ENCODE peak calls at places on chromosome 2, in four cellular contexts. One of them, this sample, is unnamed.

GRCh38 chr2:88016948-88017779 is 817 bp upstream of the RNU2-63P start:
- DNase-seq in foreskin fibroblast: no peak
- DNase-seq in HCT116: peak
- DNase-seq in prostate gland: peak
- DNase-seq in this sample: no peak

GRCh38 chr2:55419236-55419513 is 481 bp downstream of the CCDC88A start:
- DNase-seq in foreskin fibroblast: no peak
- DNase-seq in HCT116: no peak
- DNase-seq in prostate gland: peak
- DNase-seq in this sample: no peak

GRCh38 chr2:71797006-71797810 is 343.8 kb downstream of the DYSF start:
- DNase-seq in foreskin fibroblast: no peak
- DNase-seq in HCT116: no peak
- DNase-seq in prostate gland: no peak
- DNase-seq in this sample: no peak

GRCh38 chr2:42054657-42055430 is 7.0 kb downstream of the PKDCC start:
- DNase-seq in foreskin fibroblast: no peak
- DNase-seq in HCT116: peak
- DNase-seq in prostate gland: no peak
- DNase-seq in this sample: no peak

GRCh38 chr2:113236367-113237159 is 42.2 kb downstream of the PAX8 start:
- DNase-seq in foreskin fibroblast: no peak
- DNase-seq in HCT116: no peak
- DNase-seq in prostate gland: no peak
- DNase-seq in this sample: no peak

GRCh38 chr2:101330253-101330921 is 21.9 kb upstream of the RNF149 start:
- DNase-seq in foreskin fibroblast: no peak
- DNase-seq in HCT116: no peak
- DNase-seq in prostate gland: no peak
- DNase-seq in this sample: no peak

GRCh38 chr2:15050483-15050882 is 418.0 kb downstream of the LRATD1 start:
- DNase-seq in foreskin fibroblast: no peak
- DNase-seq in HCT116: no peak
- DNase-seq in prostate gland: no peak
- DNase-seq in this sample: no peak

GRCh38 chr2:189013047-189013446 is 38.9 kb downstream of the COL3A1 start:
- DNase-seq in foreskin fibroblast: no peak
- DNase-seq in HCT116: no peak
- DNase-seq in prostate gland: no peak
- DNase-seq in this sample: no peak

GRCh38 chr2:119795309-119796303 is 35.9 kb downstream of the PTPN4 start:
- DNase-seq in foreskin fibroblast: no peak
- DNase-seq in HCT116: no peak
- DNase-seq in prostate gland: no peak
- DNase-seq in this sample: no peak

GRCh38 chr2:24821433-24821891 is 28.2 kb downstream of the CENPO start:
- DNase-seq in foreskin fibroblast: no peak
- DNase-seq in HCT116: no peak
- DNase-seq in prostate gland: no peak
- DNase-seq in this sample: no peak

GRCh38 chr2:203758841-203759691 is 52.6 kb downstream of the CD28 start:
- DNase-seq in foreskin fibroblast: peak
- DNase-seq in HCT116: no peak
- DNase-seq in prostate gland: no peak
- DNase-seq in this sample: no peak

GRCh38 chr2:241540391-241540765 is 18.2 kb upstream of the BOK start:
- DNase-seq in foreskin fibroblast: no peak
- DNase-seq in HCT116: no peak
- DNase-seq in prostate gland: no peak
- DNase-seq in this sample: no peak

GRCh38 chr2:101106453-101107181 is 44.6 kb downstream of the TBC1D8 start:
- DNase-seq in foreskin fibroblast: no peak
- DNase-seq in HCT116: no peak
- DNase-seq in prostate gland: no peak
- DNase-seq in this sample: no peak

GRCh38 chr2:45329045-45329677 is 281.9 kb downstream of the SRBD1 start:
- DNase-seq in foreskin fibroblast: peak
- DNase-seq in HCT116: peak
- DNase-seq in prostate gland: no peak
- DNase-seq in this sample: no peak

GRCh38 chr2:62931536-62931935 is 119.1 kb upstream of the OTX1 start:
- DNase-seq in foreskin fibroblast: peak
- DNase-seq in HCT116: no peak
- DNase-seq in prostate gland: no peak
- DNase-seq in this sample: no peak

GRCh38 chr2:20592106-20593071 is 58.5 kb downstream of the HS1BP3 start:
- DNase-seq in foreskin fibroblast: no peak
- DNase-seq in HCT116: no peak
- DNase-seq in prostate gland: no peak
- DNase-seq in this sample: no peak

GRCh38 chr2:20589975-20590703 is 60.8 kb downstream of the HS1BP3 start:
- DNase-seq in foreskin fibroblast: no peak
- DNase-seq in HCT116: no peak
- DNase-seq in prostate gland: no peak
- DNase-seq in this sample: no peak

GRCh38 chr2:20590704-20591515 is 60.0 kb downstream of the HS1BP3 start:
- DNase-seq in foreskin fibroblast: no peak
- DNase-seq in HCT116: no peak
- DNase-seq in prostate gland: no peak
- DNase-seq in this sample: no peak

GRCh38 chr2:20586379-20586715 is 64.6 kb downstream of the HS1BP3 start:
- DNase-seq in foreskin fibroblast: no peak
- DNase-seq in HCT116: no peak
- DNase-seq in prostate gland: no peak
- DNase-seq in this sample: no peak

GRCh38 chr2:20588918-20589871 is 61.7 kb downstream of the HS1BP3 start:
- DNase-seq in foreskin fibroblast: no peak
- DNase-seq in HCT116: no peak
- DNase-seq in prostate gland: no peak
- DNase-seq in this sample: no peak
- H3K4me3 ChIP-seq in foreskin fibroblast: no peak
- H3K4me3 ChIP-seq in HCT116: no peak
- H3K4me3 ChIP-seq in prostate gland: no peak
- H3K4me3 ChIP-seq in this sample: no peak

DNA sequence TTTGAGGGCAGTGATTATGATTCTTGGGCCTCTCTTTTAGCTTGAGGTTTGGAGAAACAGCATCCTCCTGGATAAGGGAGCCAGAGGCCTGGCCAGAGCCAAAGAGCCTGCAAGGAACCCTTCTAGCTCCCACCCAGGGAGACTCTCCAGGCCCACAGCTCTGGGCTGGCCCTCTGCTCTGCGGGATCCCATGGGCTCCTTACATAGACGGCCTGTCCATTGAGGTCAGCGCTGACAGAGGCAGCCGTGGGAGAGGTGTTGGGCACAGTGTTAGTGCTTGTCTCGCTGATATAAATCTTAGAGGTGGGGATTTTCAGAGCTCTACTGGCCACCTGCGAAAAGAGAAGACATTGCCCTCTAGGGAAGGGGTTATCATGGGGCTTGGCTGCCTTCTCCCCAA is 67.2 kb downstream of the XDH start:
- DNase-seq in foreskin fibroblast: no peak
- DNase-seq in HCT116: no peak
- DNase-seq in prostate gland: no peak
- DNase-seq in this sample: no peak
- H3K4me3 ChIP-seq in foreskin fibroblast: no peak
- H3K4me3 ChIP-seq in HCT116: no peak
- H3K4me3 ChIP-seq in prostate gland: no peak
- H3K4me3 ChIP-seq in this sample: no peak

DNA sequence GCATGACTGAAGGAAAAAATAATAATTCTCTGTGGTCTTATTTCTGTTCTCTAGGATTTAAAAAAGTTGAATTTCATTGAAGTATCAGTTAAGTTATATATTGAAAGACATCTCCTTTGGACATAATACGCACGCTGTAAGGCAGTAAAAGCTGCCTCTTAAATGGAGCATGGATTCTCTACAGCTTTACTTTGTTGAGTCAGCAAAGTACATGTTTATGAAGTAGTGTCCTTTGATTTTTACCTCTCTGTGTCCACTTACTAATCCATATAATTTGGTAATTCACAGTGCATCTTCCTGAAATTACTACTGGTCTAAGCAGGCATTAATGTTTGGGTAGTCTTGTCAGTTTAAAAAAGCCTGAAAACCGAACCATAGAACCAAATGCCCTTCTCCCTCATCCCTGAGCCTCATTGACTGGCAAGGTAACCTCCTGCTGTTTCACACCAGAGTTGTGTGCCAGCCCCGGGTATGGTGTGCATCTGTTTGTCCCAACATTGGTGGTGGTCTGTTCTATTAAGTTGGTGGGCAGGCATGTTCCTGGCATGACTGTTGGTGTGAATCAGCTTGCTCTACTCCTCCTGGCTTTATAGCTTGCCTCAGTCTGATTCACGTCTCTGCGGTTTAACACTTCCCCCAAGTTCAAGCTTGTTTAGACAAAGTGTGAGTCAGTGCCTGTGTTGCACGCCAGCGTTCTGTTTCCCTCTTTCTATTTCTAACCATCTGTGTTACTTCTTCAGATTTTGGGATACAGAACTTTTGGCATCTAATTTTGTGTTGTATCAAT is 71.0 kb upstream of the ITM2C start:
- DNase-seq in foreskin fibroblast: peak
- DNase-seq in HCT116: peak
- DNase-seq in prostate gland: peak
- DNase-seq in this sample: peak
- H3K4me3 ChIP-seq in foreskin fibroblast: no peak
- H3K4me3 ChIP-seq in HCT116: peak
- H3K4me3 ChIP-seq in prostate gland: no peak
- H3K4me3 ChIP-seq in this sample: no peak

GRCh38 chr2:176130153-176130916 is 830 bp downstream of the HOXD8 start:
- DNase-seq in foreskin fibroblast: peak
- DNase-seq in HCT116: no peak
- DNase-seq in prostate gland: no peak
- DNase-seq in this sample: no peak
- H3K4me3 ChIP-seq in foreskin fibroblast: peak
- H3K4me3 ChIP-seq in HCT116: peak
- H3K4me3 ChIP-seq in prostate gland: peak
- H3K4me3 ChIP-seq in this sample: peak

GRCh38 chr2:217899231-217900009 is 103.4 kb downstream of the TNS1 start:
- DNase-seq in foreskin fibroblast: peak
- DNase-seq in HCT116: peak
- DNase-seq in prostate gland: peak
- DNase-seq in this sample: no peak

GRCh38 chr2:217901826-217902225 is 101.0 kb downstream of the TNS1 start:
- DNase-seq in foreskin fibroblast: peak
- DNase-seq in HCT116: no peak
- DNase-seq in prostate gland: no peak
- DNase-seq in this sample: no peak

GRCh38 chr2:217901400-217901799 is 101.4 kb downstream of the TNS1 start:
- DNase-seq in foreskin fibroblast: no peak
- DNase-seq in HCT116: no peak
- DNase-seq in prostate gland: no peak
- DNase-seq in this sample: no peak

GRCh38 chr2:217900780-217901360 is 101.9 kb downstream of the TNS1 start:
- DNase-seq in foreskin fibroblast: no peak
- DNase-seq in HCT116: no peak
- DNase-seq in prostate gland: no peak
- DNase-seq in this sample: no peak

DNA sequence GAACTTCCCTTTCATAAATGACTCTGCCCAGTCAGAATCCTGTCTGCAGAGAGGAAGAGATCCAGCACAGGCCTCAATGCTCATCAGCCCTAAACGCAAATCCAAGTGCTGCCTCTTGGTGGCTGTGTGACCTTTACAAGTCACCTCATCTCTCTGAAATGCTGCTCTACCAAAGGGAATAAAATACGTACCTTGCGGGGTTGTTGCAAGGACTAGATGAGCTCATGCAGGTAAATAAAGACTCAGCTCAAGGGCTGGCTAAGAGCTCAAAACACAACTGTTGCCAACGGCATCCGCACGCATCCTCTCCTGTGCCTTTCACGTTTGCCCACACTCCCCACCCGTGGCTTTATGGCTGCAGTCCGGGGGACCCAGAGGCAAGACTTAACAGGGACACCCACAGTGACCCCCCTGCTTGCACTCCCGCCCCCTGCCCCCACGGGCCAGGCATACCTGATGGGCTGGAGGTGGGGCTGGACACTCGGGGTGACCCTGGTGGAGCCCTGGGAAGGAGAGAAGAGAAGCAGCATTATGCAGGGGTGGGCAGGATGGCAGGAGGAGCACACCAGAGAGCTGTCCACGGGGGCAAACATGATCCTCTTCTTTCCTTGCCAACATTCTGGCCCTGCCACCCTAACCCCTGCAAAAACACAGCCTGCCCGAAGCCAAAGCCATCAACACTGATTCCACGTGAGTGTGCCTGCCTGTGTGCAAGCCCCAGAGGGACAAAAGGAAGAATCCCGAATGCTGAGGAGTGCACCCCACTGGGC is 102.6 kb downstream of the TNS1 start:
- DNase-seq in foreskin fibroblast: no peak
- DNase-seq in HCT116: no peak
- DNase-seq in prostate gland: no peak
- DNase-seq in this sample: no peak
- H3K4me3 ChIP-seq in foreskin fibroblast: no peak
- H3K4me3 ChIP-seq in HCT116: no peak
- H3K4me3 ChIP-seq in prostate gland: no peak
- H3K4me3 ChIP-seq in this sample: no peak

DNA sequence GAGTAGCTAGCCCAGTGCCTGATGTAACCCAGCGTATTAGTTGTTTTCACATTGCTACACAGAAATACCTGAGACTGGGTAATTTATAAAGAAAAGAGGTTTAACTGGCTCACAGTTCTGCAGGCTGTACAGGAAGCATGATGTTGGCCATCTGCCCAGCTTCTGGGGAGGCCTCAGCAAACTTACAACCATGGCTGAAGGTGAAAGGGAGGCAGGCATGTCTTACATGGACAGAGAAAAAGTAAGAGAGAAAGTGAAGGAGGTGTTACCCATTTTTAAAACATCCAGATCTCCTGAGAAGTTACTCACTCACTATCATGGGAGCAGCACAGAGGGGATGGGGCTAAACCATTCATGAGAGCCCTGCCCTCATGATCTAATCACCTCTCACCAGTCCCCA is 6.1 kb upstream of the CYRIA start:
- DNase-seq in foreskin fibroblast: no peak
- DNase-seq in HCT116: no peak
- DNase-seq in prostate gland: no peak
- DNase-seq in this sample: no peak
- H3K4me3 ChIP-seq in foreskin fibroblast: no peak
- H3K4me3 ChIP-seq in HCT116: no peak
- H3K4me3 ChIP-seq in prostate gland: no peak
- H3K4me3 ChIP-seq in this sample: no peak